ENCODE peak calls at places on chromosome 7, in ten cellular contexts. One of them, this sample, is unnamed.

GRCh38 chr7:26278769-26279168 is 12.9 kb upstream of the SNX10 start:
- DNase-seq in endothelial cell of umbilical vein: no peak
- DNase-seq in A549: peak; percentile 47
- DNase-seq in CD8-positive, alpha-beta T cell: no peak
- DNase-seq in A673: peak; percentile 6
- DNase-seq in hepatocyte: no peak
- DNase-seq in colonic mucosa: no peak
- DNase-seq in cardiac muscle cell: no peak
- DNase-seq in Peyer's patch: no peak
- DNase-seq in heart right ventricle: no peak
- DNase-seq in this sample: no peak

GRCh38 chr7:69732203-69732602 is 133.9 kb downstream of the AUTS2 start:
- DNase-seq in endothelial cell of umbilical vein: no peak
- DNase-seq in A549: peak; percentile 63
- DNase-seq in CD8-positive, alpha-beta T cell: no peak
- DNase-seq in A673: no peak
- DNase-seq in hepatocyte: peak; percentile 66
- DNase-seq in colonic mucosa: peak; percentile 29
- DNase-seq in cardiac muscle cell: no peak
- DNase-seq in Peyer's patch: no peak
- DNase-seq in heart right ventricle: no peak
- DNase-seq in this sample: no peak

GRCh38 chr7:120742370-120742769 is 115.6 kb downstream of the TSPAN12 start:
- DNase-seq in endothelial cell of umbilical vein: no peak
- DNase-seq in A549: no peak
- DNase-seq in CD8-positive, alpha-beta T cell: no peak
- DNase-seq in A673: no peak
- DNase-seq in hepatocyte: no peak
- DNase-seq in colonic mucosa: no peak
- DNase-seq in cardiac muscle cell: no peak
- DNase-seq in Peyer's patch: no peak
- DNase-seq in heart right ventricle: no peak
- DNase-seq in this sample: no peak

GRCh38 chr7:108368466-108368865 is 87.8 kb downstream of the NRCAM start:
- DNase-seq in endothelial cell of umbilical vein: no peak
- DNase-seq in A549: peak; percentile 16
- DNase-seq in CD8-positive, alpha-beta T cell: no peak
- DNase-seq in A673: no peak
- DNase-seq in hepatocyte: no peak
- DNase-seq in colonic mucosa: no peak
- DNase-seq in cardiac muscle cell: no peak
- DNase-seq in Peyer's patch: no peak
- DNase-seq in heart right ventricle: no peak
- DNase-seq in this sample: no peak

GRCh38 chr7:56474271-56474670 is 358.1 kb upstream of the NUPR2 start:
- DNase-seq in endothelial cell of umbilical vein: no peak
- DNase-seq in A549: no peak
- DNase-seq in CD8-positive, alpha-beta T cell: no peak
- DNase-seq in A673: no peak
- DNase-seq in hepatocyte: no peak
- DNase-seq in colonic mucosa: no peak
- DNase-seq in cardiac muscle cell: no peak
- DNase-seq in Peyer's patch: no peak
- DNase-seq in heart right ventricle: no peak
- DNase-seq in this sample: no peak

GRCh38 chr7:75869776-75870379 is 9.0 kb upstream of the RHBDD2 start:
- DNase-seq in endothelial cell of umbilical vein: no peak
- DNase-seq in A549: no peak
- DNase-seq in CD8-positive, alpha-beta T cell: no peak
- DNase-seq in A673: no peak
- DNase-seq in hepatocyte: no peak
- DNase-seq in colonic mucosa: no peak
- DNase-seq in cardiac muscle cell: no peak
- DNase-seq in Peyer's patch: no peak
- DNase-seq in heart right ventricle: no peak
- DNase-seq in this sample: no peak

GRCh38 chr7:69967152-69967591 is 368.9 kb downstream of the AUTS2 start:
- DNase-seq in endothelial cell of umbilical vein: no peak
- DNase-seq in A549: no peak
- DNase-seq in CD8-positive, alpha-beta T cell: no peak
- DNase-seq in A673: no peak
- DNase-seq in hepatocyte: peak; percentile 11
- DNase-seq in colonic mucosa: no peak
- DNase-seq in cardiac muscle cell: peak; percentile 53
- DNase-seq in Peyer's patch: no peak
- DNase-seq in heart right ventricle: peak; percentile 47
- DNase-seq in this sample: no peak

GRCh38 chr7:24786941-24787340 is 29.7 kb upstream of the GSDME start:
- DNase-seq in endothelial cell of umbilical vein: peak; percentile 72
- DNase-seq in A549: peak; percentile 86
- DNase-seq in CD8-positive, alpha-beta T cell: no peak
- DNase-seq in A673: peak; percentile 16
- DNase-seq in hepatocyte: no peak
- DNase-seq in colonic mucosa: no peak
- DNase-seq in cardiac muscle cell: no peak
- DNase-seq in Peyer's patch: no peak
- DNase-seq in heart right ventricle: no peak
- DNase-seq in this sample: peak; percentile 88

GRCh38 chr7:26181474-26182227 is 18.9 kb downstream of the HNRNPA2B1 start:
- DNase-seq in endothelial cell of umbilical vein: no peak
- DNase-seq in A549: no peak
- DNase-seq in CD8-positive, alpha-beta T cell: no peak
- DNase-seq in A673: no peak
- DNase-seq in hepatocyte: no peak
- DNase-seq in colonic mucosa: no peak
- DNase-seq in cardiac muscle cell: no peak
- DNase-seq in Peyer's patch: no peak
- DNase-seq in heart right ventricle: no peak
- DNase-seq in this sample: no peak

GRCh38 chr7:78510580-78511188 is 712.1 kb downstream of the PHTF2 start:
- DNase-seq in endothelial cell of umbilical vein: peak; percentile 49
- DNase-seq in A549: peak; percentile 43
- DNase-seq in CD8-positive, alpha-beta T cell: no peak
- DNase-seq in A673: peak; percentile 65
- DNase-seq in hepatocyte: peak; percentile 49
- DNase-seq in colonic mucosa: no peak
- DNase-seq in cardiac muscle cell: peak; percentile 62
- DNase-seq in Peyer's patch: no peak
- DNase-seq in heart right ventricle: no peak
- DNase-seq in this sample: no peak

GRCh38 chr7:36299882-36300341 is 89.8 kb upstream of the ANLN start:
- DNase-seq in endothelial cell of umbilical vein: no peak
- DNase-seq in A549: no peak
- DNase-seq in CD8-positive, alpha-beta T cell: no peak
- DNase-seq in A673: no peak
- DNase-seq in hepatocyte: no peak
- DNase-seq in colonic mucosa: no peak
- DNase-seq in cardiac muscle cell: peak; percentile 20
- DNase-seq in Peyer's patch: no peak
- DNase-seq in heart right ventricle: no peak
- DNase-seq in this sample: peak; percentile 89

GRCh38 chr7:131363719-131364118 is 36.0 kb downstream of the MKLN1 start:
- DNase-seq in endothelial cell of umbilical vein: no peak
- DNase-seq in A549: no peak
- DNase-seq in CD8-positive, alpha-beta T cell: no peak
- DNase-seq in A673: no peak
- DNase-seq in hepatocyte: no peak
- DNase-seq in colonic mucosa: no peak
- DNase-seq in cardiac muscle cell: no peak
- DNase-seq in Peyer's patch: no peak
- DNase-seq in heart right ventricle: no peak
- DNase-seq in this sample: no peak

GRCh38 chr7:80834105-80834410 is 84.8 kb downstream of the SEMA3C start:
- DNase-seq in endothelial cell of umbilical vein: no peak
- DNase-seq in A549: no peak
- DNase-seq in CD8-positive, alpha-beta T cell: no peak
- DNase-seq in A673: no peak
- DNase-seq in hepatocyte: no peak
- DNase-seq in colonic mucosa: no peak
- DNase-seq in cardiac muscle cell: no peak
- DNase-seq in Peyer's patch: no peak
- DNase-seq in heart right ventricle: no peak
- DNase-seq in this sample: no peak

GRCh38 chr7:4845740-4846142 is 16.1 kb downstream of the PAPOLB start:
- DNase-seq in endothelial cell of umbilical vein: no peak
- DNase-seq in A549: no peak
- DNase-seq in CD8-positive, alpha-beta T cell: no peak
- DNase-seq in A673: peak; percentile 19
- DNase-seq in hepatocyte: peak; percentile 26
- DNase-seq in colonic mucosa: no peak
- DNase-seq in cardiac muscle cell: peak; percentile 61
- DNase-seq in Peyer's patch: no peak
- DNase-seq in heart right ventricle: peak; percentile 57
- DNase-seq in this sample: no peak

GRCh38 chr7:44574286-44574872 is 671 bp upstream of the DDX56 start:
- DNase-seq in endothelial cell of umbilical vein: no peak
- DNase-seq in A549: no peak
- DNase-seq in CD8-positive, alpha-beta T cell: no peak
- DNase-seq in A673: no peak
- DNase-seq in hepatocyte: no peak
- DNase-seq in colonic mucosa: no peak
- DNase-seq in cardiac muscle cell: no peak
- DNase-seq in Peyer's patch: no peak
- DNase-seq in heart right ventricle: no peak
- DNase-seq in this sample: no peak

DNA sequence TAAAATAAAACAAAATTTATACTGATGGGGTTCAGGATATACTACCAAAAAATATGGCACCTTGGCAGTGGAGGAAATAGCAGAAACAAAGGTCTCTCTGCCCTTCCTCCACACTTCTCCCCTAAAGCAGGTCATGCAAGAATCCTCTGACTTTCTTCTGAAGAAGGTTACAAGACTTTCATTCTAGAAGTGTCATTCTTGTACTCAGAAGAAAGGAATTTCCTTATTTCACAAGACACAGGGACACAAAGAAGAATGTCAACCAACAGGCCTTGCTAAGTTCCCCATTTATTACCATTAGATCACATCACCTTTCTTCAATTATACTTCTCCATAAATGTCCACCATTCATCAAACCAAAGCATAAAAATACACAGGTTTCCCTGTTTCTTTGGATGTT is 470.2 kb downstream of the PAXIP1 start:
- DNase-seq in endothelial cell of umbilical vein: no peak
- DNase-seq in A549: no peak
- DNase-seq in CD8-positive, alpha-beta T cell: no peak
- DNase-seq in A673: no peak
- DNase-seq in hepatocyte: no peak
- DNase-seq in colonic mucosa: no peak
- DNase-seq in cardiac muscle cell: no peak
- DNase-seq in Peyer's patch: no peak
- DNase-seq in heart right ventricle: no peak
- DNase-seq in this sample: no peak
- H3K4me1 ChIP-seq in endothelial cell of umbilical vein: no peaks in the 10 kb centered on the region
- H3K4me1 ChIP-seq in A549: no peaks in the 10 kb centered on the region
- H3K4me1 ChIP-seq in CD8-positive, alpha-beta T cell: no peaks in the 10 kb centered on the region
- H3K4me1 ChIP-seq in A673: no peaks in the 10 kb centered on the region
- H3K4me1 ChIP-seq in hepatocyte: no peaks in the 10 kb centered on the region
- H3K4me1 ChIP-seq in colonic mucosa: no peaks in the 10 kb centered on the region
- H3K4me1 ChIP-seq in cardiac muscle cell: no peaks in the 10 kb centered on the region
- H3K4me1 ChIP-seq in Peyer's patch: no peaks in the 10 kb centered on the region
- H3K4me1 ChIP-seq in heart right ventricle: no peaks in the 10 kb centered on the region
- H3K4me1 ChIP-seq in this sample: no peaks in the 10 kb centered on the region

GRCh38 chr7:150450491-150450992 is at the start of gene GIMAP8:
- DNase-seq in endothelial cell of umbilical vein: peak; percentile 81
- DNase-seq in A549: no peak
- DNase-seq in CD8-positive, alpha-beta T cell: peak; percentile 76
- DNase-seq in A673: no peak
- DNase-seq in hepatocyte: no peak
- DNase-seq in colonic mucosa: peak; percentile 34
- DNase-seq in cardiac muscle cell: no peak
- DNase-seq in Peyer's patch: peak; percentile 63
- DNase-seq in heart right ventricle: peak; percentile 80
- DNase-seq in this sample: no peak
- H3K4me3 ChIP-seq in endothelial cell of umbilical vein: peak within 1 kb of the TSS; percentile 10
- H3K4me3 ChIP-seq in A549: no peak within 1 kb of the TSS
- H3K4me3 ChIP-seq in CD8-positive, alpha-beta T cell: peak within 1 kb of the TSS; percentile 63
- H3K4me3 ChIP-seq in A673: no peak within 1 kb of the TSS
- H3K4me3 ChIP-seq in hepatocyte: no peak within 1 kb of the TSS
- H3K4me3 ChIP-seq in colonic mucosa: peak within 1 kb of the TSS; percentile 35
- H3K4me3 ChIP-seq in cardiac muscle cell: no peak within 1 kb of the TSS
- H3K4me3 ChIP-seq in Peyer's patch: peak within 1 kb of the TSS; percentile 46
- H3K4me3 ChIP-seq in heart right ventricle: peak within 1 kb of the TSS; percentile 67
- H3K4me3 ChIP-seq in this sample: no peak within 1 kb of the TSS

GRCh38 chr7:116578526-116578925 is 53.7 kb downstream of the CAV1 start:
- DNase-seq in endothelial cell of umbilical vein: no peak
- DNase-seq in A549: no peak
- DNase-seq in CD8-positive, alpha-beta T cell: no peak
- DNase-seq in A673: no peak
- DNase-seq in hepatocyte: no peak
- DNase-seq in colonic mucosa: no peak
- DNase-seq in cardiac muscle cell: no peak
- DNase-seq in Peyer's patch: no peak
- DNase-seq in heart right ventricle: no peak
- DNase-seq in this sample: no peak

GRCh38 chr7:116579835-116580234 is 55.0 kb downstream of the CAV1 start:
- DNase-seq in endothelial cell of umbilical vein: no peak
- DNase-seq in A549: no peak
- DNase-seq in CD8-positive, alpha-beta T cell: no peak
- DNase-seq in A673: no peak
- DNase-seq in hepatocyte: no peak
- DNase-seq in colonic mucosa: no peak
- DNase-seq in cardiac muscle cell: no peak
- DNase-seq in Peyer's patch: no peak
- DNase-seq in heart right ventricle: no peak
- DNase-seq in this sample: no peak

GRCh38 chr7:116577320-116577871 is 52.6 kb downstream of the CAV1 start:
- DNase-seq in endothelial cell of umbilical vein: peak; percentile 79
- DNase-seq in A549: no peak
- DNase-seq in CD8-positive, alpha-beta T cell: no peak
- DNase-seq in A673: no peak
- DNase-seq in hepatocyte: no peak
- DNase-seq in colonic mucosa: no peak
- DNase-seq in cardiac muscle cell: no peak
- DNase-seq in Peyer's patch: no peak
- DNase-seq in heart right ventricle: no peak
- DNase-seq in this sample: no peak

GRCh38 chr7:116576350-116577319 is 51.8 kb downstream of the CAV1 start:
- DNase-seq in endothelial cell of umbilical vein: peak; percentile 98
- DNase-seq in A549: peak; percentile 67
- DNase-seq in CD8-positive, alpha-beta T cell: no peak
- DNase-seq in A673: peak; percentile 76
- DNase-seq in hepatocyte: peak; percentile 35
- DNase-seq in colonic mucosa: no peak
- DNase-seq in cardiac muscle cell: no peak
- DNase-seq in Peyer's patch: no peak
- DNase-seq in heart right ventricle: no peak
- DNase-seq in this sample: peak; percentile 93

GRCh38 chr7:116579322-116579721 is 54.5 kb downstream of the CAV1 start:
- DNase-seq in endothelial cell of umbilical vein: no peak
- DNase-seq in A549: no peak
- DNase-seq in CD8-positive, alpha-beta T cell: no peak
- DNase-seq in A673: no peak
- DNase-seq in hepatocyte: no peak
- DNase-seq in colonic mucosa: no peak
- DNase-seq in cardiac muscle cell: no peak
- DNase-seq in Peyer's patch: no peak
- DNase-seq in heart right ventricle: no peak
- DNase-seq in this sample: no peak
- H3K4me1 ChIP-seq in endothelial cell of umbilical vein: peaks cover 49% of the 10 kb centered on the region
- H3K4me1 ChIP-seq in A549: peaks cover 54% of the 10 kb centered on the region
- H3K4me1 ChIP-seq in CD8-positive, alpha-beta T cell: no peaks in the 10 kb centered on the region
- H3K4me1 ChIP-seq in A673: peaks cover 58% of the 10 kb centered on the region
- H3K4me1 ChIP-seq in hepatocyte: peaks cover 8% of the 10 kb centered on the region
- H3K4me1 ChIP-seq in colonic mucosa: no peaks in the 10 kb centered on the region
- H3K4me1 ChIP-seq in cardiac muscle cell: peaks cover 8% of the 10 kb centered on the region
- H3K4me1 ChIP-seq in Peyer's patch: no peaks in the 10 kb centered on the region
- H3K4me1 ChIP-seq in heart right ventricle: peaks cover 4% of the 10 kb centered on the region
- H3K4me1 ChIP-seq in this sample: peaks cover 52% of the 10 kb centered on the region

GRCh38 chr7:92717982-92718716 is 118.2 kb downstream of the CDK6 start:
- DNase-seq in endothelial cell of umbilical vein: peak; percentile 97
- DNase-seq in A549: peak; percentile 36
- DNase-seq in CD8-positive, alpha-beta T cell: peak; percentile 44
- DNase-seq in A673: peak; percentile 68
- DNase-seq in hepatocyte: no peak
- DNase-seq in colonic mucosa: peak; percentile 79
- DNase-seq in cardiac muscle cell: no peak
- DNase-seq in Peyer's patch: peak; percentile 56
- DNase-seq in heart right ventricle: peak; percentile 24
- DNase-seq in this sample: peak; percentile 91
- H3K4me3 ChIP-seq in endothelial cell of umbilical vein: peak overlapping the region; percentile 28
- H3K4me3 ChIP-seq in A549: peak overlapping the region; percentile 34
- H3K4me3 ChIP-seq in CD8-positive, alpha-beta T cell: peak overlapping the region; percentile 41
- H3K4me3 ChIP-seq in A673: peak overlapping the region; percentile 30
- H3K4me3 ChIP-seq in hepatocyte: no peak overlapping the region
- H3K4me3 ChIP-seq in colonic mucosa: peak overlapping the region; percentile 36
- H3K4me3 ChIP-seq in cardiac muscle cell: no peak overlapping the region
- H3K4me3 ChIP-seq in Peyer's patch: peak overlapping the region; percentile 20
- H3K4me3 ChIP-seq in heart right ventricle: peak overlapping the region; percentile 53
- H3K4me3 ChIP-seq in this sample: peak overlapping the region; percentile 31

This sample was measured in SJSA1.